ENCODE peak calls at places on chromosome 13, in eight cellular contexts. H is fibroblast of mammary gland; R is iPS-NIHi11; I is stimulated activated CD4-positive, alpha-beta T cell treated with anti-CD3 and anti-CD28 coated beads, Interleukin-4, amount 100 ng/mL, for 1 hour; C is cardiac muscle cell; W is activated CD4-positive, CD25-positive, alpha-beta regulatory T cell; S is iPS DF 6.9; X is right lobe of liver. L is an unnamed sample.

GRCh38 chr13:46172531-46172991 is 9.4 kb downstream of the LCP1 start:
- DNase-seq in H (no peak), R (no peak), I (no peak), C (no peak), W (no peak), S (no peak), X (no peak), L (no peak)

GRCh38 chr13:25899464-25899863 is 152.4 kb downstream of the SHISA2 start:
- DNase-seq in H (no peak), R (no peak), I (no peak), C (no peak), W (no peak), S (no peak), X (no peak), L (no peak)

GRCh38 chr13:95500136-95500718 is 52.3 kb upstream of the CLDN10 start:
- DNase-seq in H (no peak), R (no peak), I (no peak), C (no peak), W (no peak), S (no peak), X (no peak), L (no peak)

GRCh38 chr13:29563941-29564340 is 31.5 kb downstream of the SLC7A1 start:
- DNase-seq in H (no peak), R (no peak), I (no peak), C (no peak), W (no peak), S (no peak), X (no peak), L (no peak)

GRCh38 chr13:99051768-99052455 is 74.0 kb upstream of the DOCK9 start:
- DNase-seq in H (no peak), R (no peak), I (no peak), C (no peak), W (no peak), S (no peak), X (no peak), L (no peak)

GRCh38 chr13:48977973-48978372 is 2.3 kb downstream of the FNDC3A start:
- DNase-seq in H (peak), R (no peak), I (no peak), C (no peak), W (no peak), S (no peak), X (no peak), L (no peak)

GRCh38 chr13:63944896-63945295 is 2529.2 kb upstream of the PCDH20 start:
- DNase-seq in H (no peak), R (no peak), I (no peak), C (peak), W (no peak), S (no peak), X (no peak), L (no peak)

GRCh38 chr13:47680752-47681151 is 320.3 kb downstream of the SUCLA2 start:
- DNase-seq in H (peak), R (no peak), I (no peak), C (no peak), W (no peak), S (no peak), X (no peak), L (no peak)

GRCh38 chr13:37141011-37141410 is 35.5 kb upstream of the CSNK1A1L start:
- DNase-seq in H (peak), R (no peak), I (no peak), C (no peak), W (no peak), S (no peak), X (no peak), L (no peak)

GRCh38 chr13:23995283-23996073 is 98.2 kb upstream of the C1QTNF9B start:
- DNase-seq in H (no peak), R (no peak), I (no peak), C (no peak), W (no peak), S (no peak), X (no peak), L (no peak)

L was measured in central memory CD8-positive, alpha-beta T cell.